ENCODE peak calls at places on chromosomes 11 and 22, in four cellular contexts. Z is brain microvascular endothelial cell, P is memory B cell, J is GM23248. F is an unnamed sample.

GRCh38 chr11:1055109-1055703 is 18.7 kb upstream of the MUC6 start:
- DNase-seq in Z (no peak), P (no peak), J (no peak), F (no peak)

GRCh38 chr11:74318241-74318932 is 6.9 kb upstream of the P4HA3 start:
- DNase-seq in Z (peak; percentile 64), P (no peak), J (peak; percentile 50), F (no peak)

GRCh38 chr11:64092119-64092760 is 56.5 kb downstream of the FLRT1 start:
- DNase-seq in Z (no peak), P (no peak), J (no peak), F (no peak)

GRCh38 chr11:10450451-10451398 is 4.3 kb upstream of the AMPD3 start:
- DNase-seq in Z (no peak), P (peak; percentile 37), J (peak; percentile 45), F (no peak)

GRCh38 chr22:35352214-35353111 is 28.4 kb upstream of the HMOX1 start:
- DNase-seq in Z (no peak), P (peak; percentile 78), J (peak; percentile 45), F (no peak)

GRCh38 chr11:109423860-109424190 is 1.8 kb downstream of the C11orf87 start:
- DNase-seq in Z (no peak), P (no peak), J (no peak), F (no peak)

GRCh38 chr11:65426839-65427690 is 4.5 kb downstream of the NEAT1 start:
- DNase-seq in Z (peak; percentile 61), P (no peak), J (peak; percentile 91), F (no peak)

GRCh38 chr22:44180706-44181032 is at the start of gene PARVG:
- DNase-seq in Z (no peak), P (peak; percentile 72), J (no peak), F (no peak)

GRCh38 chr22:18001040-18001893 is 23.1 kb downstream of the MICAL3 start:
- DNase-seq in Z (peak; percentile 96), P (peak; percentile 74), J (peak; percentile 98), F (peak; percentile 92)

GRCh38 chr22:47038206-47038835 is 275.9 kb downstream of the TBC1D22A start:
- DNase-seq in Z (no peak), P (no peak), J (no peak), F (no peak)

GRCh38 chr22:30327864-30328345 is 1.2 kb upstream of the TBC1D10A start:
- DNase-seq in Z (no peak), P (no peak), J (peak; percentile 25), F (no peak)

GRCh38 chr11:19493446-19493845 is 219.2 kb upstream of the NAV2 start:
- DNase-seq in Z (no peak), P (no peak), J (no peak), F (no peak)

GRCh38 chr22:20656902-20657836 is 116.7 kb upstream of the SERPIND1 start:
- DNase-seq in Z (no peak), P (no peak), J (no peak), F (no peak)

GRCh38 chr11:27757953-27758352 is 57.7 kb upstream of the BDNF start:
- DNase-seq in Z (peak; percentile 62), P (no peak), J (peak; percentile 57), F (no peak)

GRCh38 chr22:20111689-20112622 is 3.9 kb upstream of the RANBP1 start:
- DNase-seq in Z (no peak), P (no peak), J (no peak), F (no peak)

GRCh38 chr22:38108561-38109319 is 1.7 kb downstream of the BAIAP2L2 start:
- DNase-seq in Z (no peak), P (no peak), J (no peak), F (no peak)

GRCh38 chr22:27989758-27990450 is 70.8 kb upstream of the PITPNB start:
- DNase-seq in Z (no peak), P (no peak), J (no peak), F (no peak)

GRCh38 chr11:59556115-59556882 is 45.0 kb downstream of the OR4D9 start:
- DNase-seq in Z (peak; percentile 84), P (no peak), J (peak; percentile 87), F (no peak)

GRCh38 chr11:23797624-23798419 is 699.0 kb upstream of the LUZP2 start:
- DNase-seq in Z (no peak), P (no peak), J (no peak), F (no peak)

GRCh38 chr11:108734956-108735559 is 70.2 kb downstream of the DDX10 start:
- DNase-seq in Z (peak; percentile 28), P (peak; percentile 9), J (peak; percentile 24), F (no peak)

GRCh38 chr11:63240098-63240497 is 3.3 kb downstream of the SLC22A25 start:
- DNase-seq in Z (no peak), P (no peak), J (peak; percentile 12), F (no peak)

GRCh38 chr22:22700631-22701030 is 56.2 kb downstream of the GGTLC2 start:
- DNase-seq in Z (no peak), P (no peak), J (no peak), F (no peak)

GRCh38 chr11:91261513-91261912 is 963.1 kb upstream of the FAT3 start:
- DNase-seq in Z (no peak), P (no peak), J (no peak), F (peak; percentile 13)

GRCh38 chr11:124123587-124123986 is 8.3 kb downstream of the VWA5A start:
- DNase-seq in Z (no peak), P (no peak), J (no peak), F (peak; percentile 13)

GRCh38 chr22:36569999-36570398 is 41.0 kb upstream of the EIF3D start:
- DNase-seq in Z (peak; percentile 44), P (no peak), J (peak; percentile 68), F (peak; percentile 27)

GRCh38 chr11:36711104-36711825 is 113.2 kb upstream of the RAG2 start:
- DNase-seq in Z (no peak), P (no peak), J (peak; percentile 1), F (no peak)

GRCh38 chr11:64500176-64501013 is 90.6 kb upstream of the SLC22A12 start:
- DNase-seq in Z (no peak), P (no peak), J (peak; percentile 10), F (no peak)

GRCh38 chr11:24043842-24044241 is 453.0 kb upstream of the LUZP2 start:
- DNase-seq in Z (no peak), P (no peak), J (no peak), F (no peak)

GRCh38 chr11:72220696-72221363 is 3.7 kb upstream of the INPPL1 start:
- DNase-seq in Z (no peak), P (no peak), J (no peak), F (no peak)

GRCh38 chr11:96141649-96142048 is 201.3 kb downstream of the MAML2 start:
- DNase-seq in Z (no peak), P (no peak), J (no peak), F (no peak)

F was measured in NT2/D1.